ENCODE peak calls at places on chromosomes 4 and X, in five cellular contexts. One of them, this sample, is unnamed.

GRCh38 chrX:154481911-154482601 is 3.0 kb upstream of the LAGE3 start:
- DNase-seq in transverse colon: no peak
- DNase-seq in A549: no peak
- DNase-seq in adrenal gland: no peak
- DNase-seq in OCI-LY7: peak; percentile 33
- DNase-seq in this sample: no peak

GRCh38 chr4:6568689-6569332 is 6.2 kb upstream of the MAN2B2 start:
- DNase-seq in transverse colon: no peak
- DNase-seq in A549: peak; percentile 44
- DNase-seq in adrenal gland: no peak
- DNase-seq in OCI-LY7: no peak
- DNase-seq in this sample: no peak

GRCh38 chr4:11635336-11635735 is 206.6 kb upstream of the HS3ST1 start:
- DNase-seq in transverse colon: no peak
- DNase-seq in A549: peak; percentile 52
- DNase-seq in adrenal gland: no peak
- DNase-seq in OCI-LY7: no peak
- DNase-seq in this sample: no peak

GRCh38 chrX:8237718-8238117 is 66.7 kb upstream of the VCX2 start:
- DNase-seq in transverse colon: no peak
- DNase-seq in A549: no peak
- DNase-seq in adrenal gland: no peak
- DNase-seq in OCI-LY7: no peak
- DNase-seq in this sample: no peak

GRCh38 chrX:13088155-13088485 is 43.7 kb upstream of the FAM9C start:
- DNase-seq in transverse colon: no peak
- DNase-seq in A549: no peak
- DNase-seq in adrenal gland: no peak
- DNase-seq in OCI-LY7: peak; percentile 69
- DNase-seq in this sample: no peak

GRCh38 chrX:45621356-45622041 is 420.8 kb upstream of the DIPK2B start:
- DNase-seq in transverse colon: no peak
- DNase-seq in A549: no peak
- DNase-seq in adrenal gland: no peak
- DNase-seq in OCI-LY7: no peak
- DNase-seq in this sample: no peak

GRCh38 chr4:109302366-109303140 is at the start of gene COL25A1:
- DNase-seq in transverse colon: peak; percentile 11
- DNase-seq in A549: peak; percentile 5
- DNase-seq in adrenal gland: peak; percentile 56
- DNase-seq in OCI-LY7: no peak
- DNase-seq in this sample: peak; percentile 87

GRCh38 chr4:102339018-102339417 is 6.3 kb downstream of the SLC39A8 start:
- DNase-seq in transverse colon: no peak
- DNase-seq in A549: no peak
- DNase-seq in adrenal gland: no peak
- DNase-seq in OCI-LY7: no peak
- DNase-seq in this sample: no peak

GRCh38 chr4:83334425-83335241 is at the start of gene HPSE:
- DNase-seq in transverse colon: peak; percentile 95
- DNase-seq in A549: peak; percentile 71
- DNase-seq in adrenal gland: peak; percentile 85
- DNase-seq in OCI-LY7: peak; percentile 72
- DNase-seq in this sample: peak; percentile 61

GRCh38 chr4:37970702-37971101 is 10.5 kb downstream of the PTTG2 start:
- DNase-seq in transverse colon: peak; percentile 86
- DNase-seq in A549: peak; percentile 71
- DNase-seq in adrenal gland: peak; percentile 69
- DNase-seq in OCI-LY7: peak; percentile 64
- DNase-seq in this sample: peak; percentile 25

GRCh38 chrX:1450381-1451161 is 2.1 kb downstream of the ASMTL start:
- DNase-seq in transverse colon: no peak
- DNase-seq in A549: no peak
- DNase-seq in adrenal gland: peak; percentile 16
- DNase-seq in OCI-LY7: no peak
- DNase-seq in this sample: peak; percentile 11

GRCh38 chr4:86935833-86936721 is 1.3 kb downstream of the AFF1 start:
- DNase-seq in transverse colon: peak; percentile 87
- DNase-seq in A549: peak; percentile 82
- DNase-seq in adrenal gland: peak; percentile 74
- DNase-seq in OCI-LY7: peak; percentile 88
- DNase-seq in this sample: peak; percentile 52

GRCh38 chr4:138310498-138310897 is 68.3 kb upstream of the SLC7A11 start:
- DNase-seq in transverse colon: no peak
- DNase-seq in A549: no peak
- DNase-seq in adrenal gland: no peak
- DNase-seq in OCI-LY7: no peak
- DNase-seq in this sample: no peak

GRCh38 chr4:111712093-111712677 is 433.1 kb upstream of the FAM241A start:
- DNase-seq in transverse colon: no peak
- DNase-seq in A549: no peak
- DNase-seq in adrenal gland: no peak
- DNase-seq in OCI-LY7: no peak
- DNase-seq in this sample: no peak

GRCh38 chr4:8731364-8731763 is 138.8 kb downstream of the CPZ start:
- DNase-seq in transverse colon: peak; percentile 5
- DNase-seq in A549: no peak
- DNase-seq in adrenal gland: no peak
- DNase-seq in OCI-LY7: no peak
- DNase-seq in this sample: no peak

GRCh38 chrX:46573331-46573895 is at the start of gene CHST7:
- DNase-seq in transverse colon: peak; percentile 69
- DNase-seq in A549: peak; percentile 80
- DNase-seq in adrenal gland: peak; percentile 52
- DNase-seq in OCI-LY7: peak; percentile 77
- DNase-seq in this sample: peak; percentile 66

GRCh38 chr4:76886214-76886613 is 11.7 kb downstream of the SOWAHB start:
- DNase-seq in transverse colon: no peak
- DNase-seq in A549: no peak
- DNase-seq in adrenal gland: no peak
- DNase-seq in OCI-LY7: no peak
- DNase-seq in this sample: no peak

GRCh38 chrX:38654302-38654701 is 93.0 kb downstream of the TSPAN7 start:
- DNase-seq in transverse colon: no peak
- DNase-seq in A549: peak; percentile 21
- DNase-seq in adrenal gland: no peak
- DNase-seq in OCI-LY7: peak; percentile 8
- DNase-seq in this sample: peak; percentile 19

GRCh38 chrX:40318076-40318475 is 220.3 kb upstream of the BCOR start:
- DNase-seq in transverse colon: no peak
- DNase-seq in A549: no peak
- DNase-seq in adrenal gland: no peak
- DNase-seq in OCI-LY7: no peak
- DNase-seq in this sample: no peak

GRCh38 chrX:40316502-40316901 is 218.7 kb upstream of the BCOR start:
- DNase-seq in transverse colon: no peak
- DNase-seq in A549: no peak
- DNase-seq in adrenal gland: no peak
- DNase-seq in OCI-LY7: no peak
- DNase-seq in this sample: no peak

GRCh38 chrX:40313269-40313668 is 215.5 kb upstream of the BCOR start:
- DNase-seq in transverse colon: no peak
- DNase-seq in A549: no peak
- DNase-seq in adrenal gland: no peak
- DNase-seq in OCI-LY7: no peak
- DNase-seq in this sample: no peak

GRCh38 chrX:40310016-40310415 is 212.3 kb upstream of the BCOR start:
- DNase-seq in transverse colon: no peak
- DNase-seq in A549: no peak
- DNase-seq in adrenal gland: no peak
- DNase-seq in OCI-LY7: no peak
- DNase-seq in this sample: no peak

DNA sequence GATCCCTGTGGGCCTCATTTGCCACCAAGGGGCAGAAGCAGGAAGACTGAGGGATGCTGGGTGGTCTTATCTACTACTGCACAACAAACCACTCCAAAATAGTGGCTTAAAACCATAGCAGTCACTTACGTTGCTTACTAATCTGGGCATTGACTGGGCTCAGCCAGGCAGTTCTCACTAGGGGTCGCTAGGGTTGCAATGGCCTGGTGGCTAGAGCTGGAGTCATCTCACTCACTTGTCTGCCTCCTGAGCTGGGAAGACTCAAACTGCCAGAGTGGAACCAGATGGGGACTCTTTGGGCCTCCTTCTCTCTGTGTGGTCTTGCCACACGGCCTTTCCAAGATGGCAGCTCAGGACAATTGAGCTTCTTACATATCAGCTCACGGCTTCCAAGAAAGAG is 216.3 kb upstream of the BCOR start:
- DNase-seq in transverse colon: no peak
- DNase-seq in A549: no peak
- DNase-seq in adrenal gland: no peak
- DNase-seq in OCI-LY7: no peak
- DNase-seq in this sample: no peak
- TF ChIP-seq CTCF in transverse colon: no peak
- TF ChIP-seq CTCF in A549: no peak
- TF ChIP-seq CTCF in adrenal gland: no peak
- TF ChIP-seq CTCF in OCI-LY7: peak; percentile 21
- TF ChIP-seq CTCF in this sample: no peak

GRCh38 chr4:88163286-88163685 is 4.8 kb upstream of the ABCG2 start:
- DNase-seq in transverse colon: no peak
- DNase-seq in A549: no peak
- DNase-seq in adrenal gland: no peak
- DNase-seq in OCI-LY7: no peak
- DNase-seq in this sample: no peak

GRCh38 chr4:88162636-88163035 is 4.2 kb upstream of the ABCG2 start:
- DNase-seq in transverse colon: no peak
- DNase-seq in A549: no peak
- DNase-seq in adrenal gland: no peak
- DNase-seq in OCI-LY7: no peak
- DNase-seq in this sample: no peak

GRCh38 chr4:88158038-88158359 is 440 bp downstream of the ABCG2 start:
- DNase-seq in transverse colon: no peak
- DNase-seq in A549: no peak
- DNase-seq in adrenal gland: no peak
- DNase-seq in OCI-LY7: no peak
- DNase-seq in this sample: no peak

GRCh38 chr4:88159137-88159725 is 792 bp upstream of the ABCG2 start:
- DNase-seq in transverse colon: no peak
- DNase-seq in A549: peak; percentile 80
- DNase-seq in adrenal gland: peak; percentile 54
- DNase-seq in OCI-LY7: no peak
- DNase-seq in this sample: peak; percentile 34

GRCh38 chr4:88158360-88159136 is at the start of gene ABCG2:
- DNase-seq in transverse colon: peak; percentile 58
- DNase-seq in A549: peak; percentile 62
- DNase-seq in adrenal gland: peak; percentile 23
- DNase-seq in OCI-LY7: no peak
- DNase-seq in this sample: peak; percentile 43
- H3K27ac ChIP-seq in transverse colon: peak within 1 kb of the TSS; percentile 8
- H3K27ac ChIP-seq in A549: peak within 1 kb of the TSS; percentile 94
- H3K27ac ChIP-seq in adrenal gland: peak within 1 kb of the TSS; percentile 31
- H3K27ac ChIP-seq in OCI-LY7: no peak within 1 kb of the TSS
- H3K27ac ChIP-seq in this sample: peak within 1 kb of the TSS; percentile 60

DNA sequence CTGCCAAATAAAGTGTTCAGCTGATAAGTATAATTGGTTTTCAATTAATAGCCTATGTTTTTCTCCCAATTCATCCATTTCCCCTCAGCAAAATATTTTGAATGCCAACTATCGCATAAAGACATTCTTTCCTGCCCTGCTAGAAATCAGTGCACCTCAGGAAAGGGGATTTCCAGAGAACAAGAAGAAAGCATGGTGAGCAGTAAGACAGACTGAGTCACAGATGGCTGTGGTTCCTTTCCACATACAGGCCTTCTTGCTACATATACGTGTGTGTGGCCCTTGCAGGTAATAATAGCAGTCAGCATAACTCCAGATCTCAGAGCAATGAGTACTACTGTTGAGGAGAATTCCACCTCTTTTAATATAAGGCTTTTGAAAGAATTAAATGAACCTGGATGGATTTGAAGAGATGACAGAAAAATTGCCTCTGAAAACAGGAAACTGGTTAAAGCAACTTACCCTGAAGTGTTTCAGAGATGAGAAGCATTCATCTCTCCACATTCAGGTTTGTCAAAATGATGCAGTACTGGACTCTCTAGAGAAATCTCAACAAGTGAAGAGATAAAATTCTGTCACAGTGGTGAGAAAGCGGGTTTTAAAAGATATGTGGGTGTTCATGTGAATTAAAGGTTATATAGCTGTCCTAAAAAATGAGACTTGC is 13.6 kb downstream of the GASK1B start:
- DNase-seq in transverse colon: no peak
- DNase-seq in A549: peak; percentile 9
- DNase-seq in adrenal gland: no peak
- DNase-seq in OCI-LY7: no peak
- DNase-seq in this sample: no peak
- H3K4me1 ChIP-seq in transverse colon: peaks cover 22% of the 10 kb centered on the region
- H3K4me1 ChIP-seq in A549: peaks cover 28% of the 10 kb centered on the region
- H3K4me1 ChIP-seq in adrenal gland: peaks cover 81% of the 10 kb centered on the region
- H3K4me1 ChIP-seq in OCI-LY7: no peaks in the 10 kb centered on the region
- H3K4me1 ChIP-seq in this sample: peaks cover 9% of the 10 kb centered on the region

GRCh38 chr4:174318829-174319764 is 35.4 kb downstream of the CEP44 start:
- DNase-seq in transverse colon: no peak
- DNase-seq in A549: peak; percentile 36
- DNase-seq in adrenal gland: no peak
- DNase-seq in OCI-LY7: peak; percentile 50
- DNase-seq in this sample: no peak
- TF ChIP-seq CTCF in transverse colon: peak; percentile 76
- TF ChIP-seq CTCF in A549: peak; percentile 71
- TF ChIP-seq CTCF in adrenal gland: peak; percentile 64
- TF ChIP-seq CTCF in OCI-LY7: peak; percentile 97
- TF ChIP-seq CTCF in this sample: peak; percentile 69

This sample was measured in testis.